ENCODE peak calls at places on chromosomes 1 and 21, in seven cellular contexts. M is DMS79 treated with DMSO at 0.1 percent for 48 hours; U is effector CD4-positive, alpha-beta T cell; Z is GM03348; K is HFF-Myc; R is small intestine; Q is posterior cingulate gyrus. G is an unnamed sample.

GRCh38 chr1:42737257-42737656 is 2.8 kb downstream of the CLDN19 start:
- DNase-seq in M (no peak), U (no peak), Z (no peak), K (no peak), R (peak; percentile 48), Q (no peak), G (peak; percentile 88)

GRCh38 chr1:48236716-48237470 is 14.4 kb downstream of the SLC5A9 start:
- DNase-seq in M (peak; percentile 38), U (no peak), Z (peak; percentile 70), K (peak; percentile 3), R (peak; percentile 45), Q (no peak), G (no peak)

GRCh38 chr21:43188181-43188580 is 19.4 kb downstream of the CRYAA start:
- DNase-seq in M (no peak), U (no peak), Z (no peak), K (no peak), R (no peak), Q (no peak), G (no peak)

GRCh38 chr1:86068841-86069756 is 87.5 kb downstream of the COL24A1 start:
- DNase-seq in M (no peak), U (no peak), Z (no peak), K (no peak), R (no peak), Q (no peak), G (no peak)

GRCh38 chr1:14183312-14183711 is 415.2 kb upstream of the KAZN start:
- DNase-seq in M (no peak), U (no peak), Z (no peak), K (no peak), R (no peak), Q (no peak), G (no peak)

GRCh38 chr1:2174348-2175054 is 20.1 kb downstream of the FAAP20 start:
- DNase-seq in M (peak; percentile 65), U (no peak), Z (peak; percentile 91), K (no peak), R (peak; percentile 47), Q (peak; percentile 68), G (peak; percentile 48)

GRCh38 chr21:45985471-45986315 is 4.1 kb downstream of the COL6A1 start:
- DNase-seq in M (no peak), U (no peak), Z (no peak), K (no peak), R (no peak), Q (no peak), G (no peak)

GRCh38 chr1:22457836-22458235 is 6.2 kb downstream of the ZBTB40 start:
- DNase-seq in M (no peak), U (no peak), Z (no peak), K (no peak), R (no peak), Q (no peak), G (no peak)

GRCh38 chr1:1307908-1308755 is at the start of the genes ACAP3 and PUSL1:
- DNase-seq in M (peak; percentile 74), U (peak; percentile 82), Z (peak; percentile 100), K (peak; percentile 60), R (peak; percentile 90), Q (peak; percentile 79), G (peak; percentile 89)

GRCh38 chr1:45545553-45546310 is 4.9 kb upstream of the AKR1A1 start:
- DNase-seq in M (no peak), U (no peak), Z (no peak), K (no peak), R (no peak), Q (no peak), G (no peak)

GRCh38 chr21:24428539-24429186 is 1178.6 kb downstream of the MRPL39 start:
- DNase-seq in M (no peak), U (no peak), Z (no peak), K (no peak), R (no peak), Q (no peak), G (no peak)

GRCh38 chr21:44758141-44758561 is 43.5 kb downstream of the UBE2G2 start:
- DNase-seq in M (no peak), U (no peak), Z (no peak), K (no peak), R (no peak), Q (no peak), G (no peak)

GRCh38 chr1:15424146-15424667 is 14.0 kb upstream of the CTRC start:
- DNase-seq in M (peak; percentile 91), U (no peak), Z (no peak), K (no peak), R (peak; percentile 97), Q (no peak), G (peak; percentile 91)

GRCh38 chr1:47565676-47566075 is 127.8 kb downstream of the FOXD2 start:
- DNase-seq in M (no peak), U (no peak), Z (no peak), K (no peak), R (no peak), Q (no peak), G (no peak)

GRCh38 chr1:74819062-74819461 is 86.1 kb downstream of the TYW3 start:
- DNase-seq in M (no peak), U (no peak), Z (no peak), K (peak; percentile 29), R (no peak), Q (no peak), G (no peak)

GRCh38 chr1:6743189-6744101 is 41.8 kb upstream of the CAMTA1 start:
- DNase-seq in M (peak; percentile 62), U (no peak), Z (peak; percentile 85), K (peak; percentile 79), R (no peak), Q (peak; percentile 4), G (peak; percentile 58)

GRCh38 chr1:224433671-224434446 is 738 bp downstream of the WDR26 start:
- DNase-seq in M (peak; percentile 8), U (peak; percentile 47), Z (peak; percentile 47), K (no peak), R (peak; percentile 13), Q (peak; percentile 31), G (peak; percentile 38)

GRCh38 chr1:9929431-9930385 is 13.5 kb downstream of the LZIC start:
- DNase-seq in M (no peak), U (no peak), Z (no peak), K (no peak), R (no peak), Q (peak; percentile 42), G (no peak)

GRCh38 chr21:34543017-34543416 is 31.0 kb upstream of the KCNE1 start:
- DNase-seq in M (no peak), U (no peak), Z (no peak), K (no peak), R (peak; percentile 27), Q (no peak), G (no peak)

GRCh38 chr1:7299329-7299799 is 471.7 kb upstream of the VAMP3 start:
- DNase-seq in M (peak; percentile 26), U (no peak), Z (peak; percentile 89), K (peak; percentile 90), R (peak; percentile 9), Q (peak; percentile 57), G (peak; percentile 68)

GRCh38 chr21:45383111-45383614 is 21.8 kb upstream of the COL18A1 start:
- DNase-seq in M (no peak), U (no peak), Z (no peak), K (no peak), R (no peak), Q (no peak), G (no peak)

GRCh38 chr1:82329226-82329625 is 528.5 kb downstream of the ADGRL2 start:
- DNase-seq in M (no peak), U (no peak), Z (no peak), K (no peak), R (no peak), Q (no peak), G (no peak)

GRCh38 chr21:35231115-35231514 is 182.0 kb upstream of the RUNX1 start:
- DNase-seq in M (no peak), U (no peak), Z (no peak), K (no peak), R (no peak), Q (no peak), G (no peak)

GRCh38 chr1:3491291-3492246 is 37.1 kb downstream of the ARHGEF16 start:
- DNase-seq in M (peak; percentile 60), U (peak; percentile 80), Z (peak; percentile 95), K (no peak), R (peak; percentile 62), Q (peak; percentile 79), G (peak; percentile 83)

GRCh38 chr1:224183591-224184312 is 712 bp downstream of the DEGS1 start:
- DNase-seq in M (peak; percentile 36), U (peak; percentile 37), Z (peak; percentile 85), K (peak; percentile 12), R (peak; percentile 57), Q (peak; percentile 51), G (peak; percentile 53)

GRCh38 chr1:1344672-1345361 is 4.4 kb downstream of the DVL1 start:
- DNase-seq in M (no peak), U (no peak), Z (peak; percentile 76), K (no peak), R (peak; percentile 90), Q (no peak), G (peak; percentile 68)

GRCh38 chr1:68232354-68233148 is at the start of gene WLS:
- DNase-seq in M (no peak), U (no peak), Z (peak; percentile 88), K (peak; percentile 49), R (peak; percentile 68), Q (peak; percentile 80), G (peak; percentile 83)

G was measured in stomach.